ENCODE peak calls at places on chromosomes 11 and 22, in six cellular contexts. Y is GM13977, B is GM13976, R is heart left ventricle, X is RWPE1, I is GM12865. K is an unnamed sample.
A peak's percentile ranks its signal among the peaks of the same experiment; 100 is the strongest.

GRCh38 chr22:48242461-48242864 is 1480.0 kb downstream of the TBC1D22A start:
- DNase-seq in Y (no peak), B (no peak), R (no peak), X (no peak), I (no peak), K (no peak)

GRCh38 chr11:109971184-109971523 is 122.0 kb upstream of the ZC3H12C start:
- DNase-seq in Y (no peak), B (no peak), R (no peak), X (no peak), I (peak; percentile 45), K (no peak)

GRCh38 chr22:41943661-41944209 is 3.2 kb downstream of the CENPM start:
- DNase-seq in Y (no peak), B (no peak), R (no peak), X (no peak), I (peak; percentile 17), K (no peak)

GRCh38 chr11:65920035-65920802 is 993 bp downstream of the DRAP1 start:
- DNase-seq in Y (no peak), B (no peak), R (no peak), X (no peak), I (no peak), K (peak; percentile 74)

GRCh38 chr11:31030375-31030774 is 339.2 kb downstream of the DCDC1 start:
- DNase-seq in Y (no peak), B (no peak), R (no peak), X (no peak), I (no peak), K (no peak)

GRCh38 chr11:69939551-69940245 is 120.5 kb upstream of the FGF3 start:
- DNase-seq in Y (no peak), B (no peak), R (peak; percentile 87), X (no peak), I (no peak), K (peak; percentile 66)

GRCh38 chr11:100687630-100688395 is 725 bp downstream of the ARHGAP42 start:
- DNase-seq in Y (peak; percentile 78), B (peak; percentile 69), R (no peak), X (peak; percentile 57), I (peak; percentile 83), K (peak; percentile 72)

GRCh38 chr11:101049123-101049522 is 80.5 kb downstream of the PGR start:
- DNase-seq in Y (no peak), B (no peak), R (no peak), X (no peak), I (no peak), K (no peak)

GRCh38 chr11:114081641-114082414 is 22.3 kb downstream of the ZBTB16 start:
- DNase-seq in Y (no peak), B (no peak), R (no peak), X (peak; percentile 29), I (no peak), K (peak; percentile 67)

GRCh38 chr22:28810839-28811491 is 10.6 kb upstream of the XBP1 start:
- DNase-seq in Y (no peak), B (no peak), R (no peak), X (no peak), I (no peak), K (no peak)

GRCh38 chr11:115168229-115168671 is 336.0 kb downstream of the CADM1 start:
- DNase-seq in Y (no peak), B (no peak), R (no peak), X (peak; percentile 8), I (no peak), K (no peak)

GRCh38 chr11:134449713-134450112 is 37.7 kb upstream of the B3GAT1 start:
- DNase-seq in Y (no peak), B (no peak), R (no peak), X (no peak), I (no peak), K (peak; percentile 20)

GRCh38 chr22:19817561-19818263 is 37.0 kb downstream of the GNB1L start:
- DNase-seq in Y (no peak), B (no peak), R (peak; percentile 42), X (no peak), I (no peak), K (no peak)

GRCh38 chr11:125772834-125773505 is 5.7 kb downstream of the PATE2 start:
- DNase-seq in Y (no peak), B (no peak), R (no peak), X (peak; percentile 5), I (no peak), K (no peak)

GRCh38 chr22:32378703-32379272 is 21.1 kb downstream of the RFPL3 start:
- DNase-seq in Y (no peak), B (no peak), R (no peak), X (peak; percentile 18), I (peak; percentile 34), K (no peak)

GRCh38 chr22:46033256-46034200 is 56.6 kb upstream of the WNT7B start:
- DNase-seq in Y (no peak), B (no peak), R (no peak), X (no peak), I (no peak), K (no peak)

GRCh38 chr11:5689551-5689983 is at the start of gene TRIM22:
- DNase-seq in Y (peak; percentile 76), B (peak; percentile 74), R (peak; percentile 41), X (peak; percentile 26), I (peak; percentile 91), K (no peak)

GRCh38 chr22:26589367-26589844 is 526 bp downstream of the TPST2 start:
- DNase-seq in Y (peak; percentile 40), B (peak; percentile 45), R (peak; percentile 55), X (peak; percentile 13), I (peak; percentile 29), K (no peak)

GRCh38 chr11:7020183-7020917 is at the start of the genes NLRP14 and ZNF214:
- DNase-seq in Y (peak; percentile 63), B (peak; percentile 81), R (peak; percentile 92), X (peak; percentile 98), I (peak; percentile 88), K (peak; percentile 96)

GRCh38 chr11:6273188-6273587 is 13.6 kb downstream of the CCKBR start:
- DNase-seq in Y (no peak), B (no peak), R (no peak), X (no peak), I (no peak), K (no peak)

GRCh38 chr11:128848815-128849455 is 18.2 kb downstream of the KCNJ1 start:
- DNase-seq in Y (peak; percentile 70), B (peak; percentile 80), R (peak; percentile 80), X (peak; percentile 8), I (peak; percentile 71), K (no peak)

GRCh38 chr11:68370211-68371111 is 58.1 kb downstream of the LRP5 start:
- DNase-seq in Y (peak; percentile 96), B (peak; percentile 94), R (peak; percentile 75), X (no peak), I (peak; percentile 94), K (no peak)

GRCh38 chr11:96228472-96228871 is 114.5 kb downstream of the MAML2 start:
- DNase-seq in Y (no peak), B (no peak), R (peak; percentile 78), X (peak; percentile 77), I (no peak), K (peak; percentile 87)

GRCh38 chr22:29626497-29627195 is 23.2 kb downstream of the NF2 start:
- DNase-seq in Y (no peak), B (no peak), R (no peak), X (peak; percentile 42), I (no peak), K (no peak)

GRCh38 chr11:32827276-32827675 is 2.5 kb upstream of the PRRG4 start:
- DNase-seq in Y (no peak), B (no peak), R (no peak), X (no peak), I (no peak), K (no peak)

GRCh38 chr11:78426845-78427244 is 9.2 kb upstream of the GAB2 start:
- DNase-seq in Y (no peak), B (no peak), R (no peak), X (no peak), I (peak; percentile 47), K (no peak)

GRCh38 chr11:130427581-130428211 is 713 bp downstream of the ADAMTS8 start:
- DNase-seq in Y (no peak), B (no peak), R (peak; percentile 65), X (no peak), I (no peak), K (peak; percentile 84)
- TF ChIP-seq CTCF in Y (peak; percentile 13), B (no peak), R (no peak), X (no peak), I (no peak), K (peak; percentile 50)

GRCh38 chr11:13207270-13207664 is 70.3 kb upstream of the BMAL1 start:
- DNase-seq in Y (no peak), B (no peak), R (no peak), X (no peak), I (no peak), K (no peak)

GRCh38 chr11:13207665-13208594 is 69.7 kb upstream of the BMAL1 start:
- DNase-seq in Y (no peak), B (no peak), R (no peak), X (peak; percentile 80), I (peak; percentile 44), K (no peak)

GRCh38 chr11:13208921-13209320 is 68.7 kb upstream of the BMAL1 start:
- DNase-seq in Y (no peak), B (no peak), R (no peak), X (no peak), I (no peak), K (no peak)

GRCh38 chr11:13209379-13209778 is 68.2 kb upstream of the BMAL1 start:
- DNase-seq in Y (no peak), B (no peak), R (no peak), X (no peak), I (no peak), K (no peak)

DNA sequence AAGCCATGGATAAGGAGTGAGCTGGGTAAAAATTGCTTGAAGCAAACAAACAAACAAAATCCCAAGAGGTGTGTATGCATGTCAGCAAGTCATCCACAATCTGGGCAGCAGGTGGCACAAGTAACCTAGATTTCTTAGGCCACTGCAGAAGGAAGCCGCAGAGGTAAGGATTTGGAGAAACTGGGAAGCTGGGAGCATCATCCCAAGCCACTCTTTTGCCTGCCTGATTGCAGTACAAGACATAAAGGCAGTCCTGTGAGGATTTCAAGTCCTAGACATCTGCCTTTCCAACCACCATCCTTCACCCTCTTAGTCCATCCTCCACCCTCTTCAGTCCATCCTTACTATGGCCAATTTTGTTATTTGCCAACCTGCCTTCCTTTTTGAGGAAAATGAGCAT is 67.2 kb upstream of the BMAL1 start:
- DNase-seq in Y (no peak), B (no peak), R (no peak), X (peak; percentile 66), I (peak; percentile 61), K (peak; percentile 74)
- TF ChIP-seq CTCF in Y (peak; percentile 52), B (peak; percentile 38), R (peak; percentile 52), X (peak; percentile 70), I (peak; percentile 46), K (peak; percentile 49)

GRCh38 chr11:102452461-102453285 is at the start of gene TMEM123:
- DNase-seq in Y (peak; percentile 88), B (peak; percentile 89), R (peak; percentile 93), X (peak; percentile 66), I (peak; percentile 91), K (peak; percentile 92)
- TF ChIP-seq CTCF in Y (peak; percentile 15), B (peak; percentile 8), R (no peak), X (no peak), I (no peak), K (no peak)

GRCh38 chr11:73330569-73331093 is 22.6 kb downstream of the ARHGEF17 start:
- DNase-seq in Y (no peak), B (no peak), R (no peak), X (no peak), I (no peak), K (no peak)
- TF ChIP-seq CTCF in Y (peak; percentile 36), B (no peak), R (peak; percentile 14), X (no peak), I (no peak), K (peak; percentile 9)

GRCh38 chr11:116513894-116514293 is 258.9 kb downstream of the BUD13 start:
- DNase-seq in Y (no peak), B (peak; percentile 61), R (no peak), X (no peak), I (peak; percentile 66), K (no peak)
- TF ChIP-seq CTCF in Y (peak; percentile 40), B (peak; percentile 15), R (no peak), X (no peak), I (peak; percentile 52), K (no peak)

GRCh38 chr11:82533628-82534353 is 199.9 kb downstream of the FAM181B start:
- DNase-seq in Y (no peak), B (no peak), R (no peak), X (no peak), I (no peak), K (no peak)
- TF ChIP-seq CTCF in Y (no peak), B (no peak), R (no peak), X (no peak), I (no peak), K (no peak)

K was measured in sigmoid colon.